ENCODE peak calls at places on chromosomes 12 and 14, in six cellular contexts. One of them, this sample, is unnamed.

GRCh38 chr12:27733052-27733656 is 22.5 kb downstream of the MRPS35 start:
- DNase-seq in T follicular helper cell: peak
- DNase-seq in GM23338: peak
- DNase-seq in aorta: no peak
- DNase-seq in AG09319: no peak
- DNase-seq in CD4-positive, CD25-positive, alpha-beta regulatory T cell: no peak
- DNase-seq in this sample: no peak

GRCh38 chr12:93101367-93101766 is 172.3 kb upstream of the EEA1 start:
- DNase-seq in AG09319: no peak
- DNase-seq in GM23338: no peak
- DNase-seq in CD4-positive, CD25-positive, alpha-beta regulatory T cell: no peak
- DNase-seq in T follicular helper cell: no peak
- DNase-seq in aorta: no peak
- DNase-seq in this sample: no peak

GRCh38 chr12:95358111-95359083 is 115.6 kb upstream of the METAP2 start:
- DNase-seq in T follicular helper cell: no peak
- DNase-seq in aorta: no peak
- DNase-seq in AG09319: no peak
- DNase-seq in GM23338: no peak
- DNase-seq in CD4-positive, CD25-positive, alpha-beta regulatory T cell: no peak
- DNase-seq in this sample: no peak

GRCh38 chr12:80858356-80858755 is 79.4 kb downstream of the LIN7A start:
- DNase-seq in GM23338: no peak
- DNase-seq in AG09319: no peak
- DNase-seq in CD4-positive, CD25-positive, alpha-beta regulatory T cell: no peak
- DNase-seq in T follicular helper cell: no peak
- DNase-seq in aorta: no peak
- DNase-seq in this sample: no peak

GRCh38 chr12:2129076-2129475 is 76.3 kb downstream of the CACNA1C start:
- DNase-seq in AG09319: peak
- DNase-seq in aorta: peak
- DNase-seq in T follicular helper cell: no peak
- DNase-seq in GM23338: no peak
- DNase-seq in CD4-positive, CD25-positive, alpha-beta regulatory T cell: no peak
- DNase-seq in this sample: no peak

GRCh38 chr14:58637040-58637390 is 747 bp upstream of the DACT1 start:
- DNase-seq in CD4-positive, CD25-positive, alpha-beta regulatory T cell: no peak
- DNase-seq in GM23338: no peak
- DNase-seq in aorta: peak
- DNase-seq in AG09319: peak
- DNase-seq in T follicular helper cell: no peak
- DNase-seq in this sample: no peak

GRCh38 chr12:120709976-120710804 is at the start of gene UNC119B:
- DNase-seq in aorta: peak
- DNase-seq in GM23338: peak
- DNase-seq in CD4-positive, CD25-positive, alpha-beta regulatory T cell: peak
- DNase-seq in T follicular helper cell: peak
- DNase-seq in AG09319: no peak
- DNase-seq in this sample: peak

GRCh38 chr12:6334940-6335450 is 6.9 kb downstream of the TNFRSF1A start:
- DNase-seq in AG09319: no peak
- DNase-seq in GM23338: no peak
- DNase-seq in aorta: no peak
- DNase-seq in T follicular helper cell: no peak
- DNase-seq in CD4-positive, CD25-positive, alpha-beta regulatory T cell: no peak
- DNase-seq in this sample: no peak

GRCh38 chr14:99731536-99732435 is 47.7 kb downstream of the CYP46A1 start:
- DNase-seq in T follicular helper cell: no peak
- DNase-seq in aorta: peak
- DNase-seq in AG09319: no peak
- DNase-seq in CD4-positive, CD25-positive, alpha-beta regulatory T cell: no peak
- DNase-seq in GM23338: no peak
- DNase-seq in this sample: peak

GRCh38 chr12:116044181-116044580 is 233.3 kb downstream of the MED13L start:
- DNase-seq in T follicular helper cell: no peak
- DNase-seq in AG09319: no peak
- DNase-seq in aorta: no peak
- DNase-seq in CD4-positive, CD25-positive, alpha-beta regulatory T cell: no peak
- DNase-seq in GM23338: no peak
- DNase-seq in this sample: no peak

GRCh38 chr14:104830781-104831180 is 29.9 kb downstream of the ZBTB42 start:
- DNase-seq in AG09319: no peak
- DNase-seq in CD4-positive, CD25-positive, alpha-beta regulatory T cell: no peak
- DNase-seq in GM23338: no peak
- DNase-seq in aorta: no peak
- DNase-seq in T follicular helper cell: no peak
- DNase-seq in this sample: no peak

GRCh38 chr12:47307680-47308399 is 228.1 kb upstream of the AMIGO2 start:
- DNase-seq in T follicular helper cell: peak
- DNase-seq in aorta: no peak
- DNase-seq in CD4-positive, CD25-positive, alpha-beta regulatory T cell: peak
- DNase-seq in AG09319: peak
- DNase-seq in GM23338: peak
- DNase-seq in this sample: peak

GRCh38 chr12:29026419-29026818 is 122.7 kb upstream of the FAR2 start:
- DNase-seq in aorta: no peak
- DNase-seq in GM23338: no peak
- DNase-seq in CD4-positive, CD25-positive, alpha-beta regulatory T cell: no peak
- DNase-seq in AG09319: peak
- DNase-seq in T follicular helper cell: no peak
- DNase-seq in this sample: no peak

GRCh38 chr14:31283568-31284252 is 76.1 kb upstream of the HECTD1 start:
- DNase-seq in T follicular helper cell: no peak
- DNase-seq in CD4-positive, CD25-positive, alpha-beta regulatory T cell: no peak
- DNase-seq in AG09319: no peak
- DNase-seq in GM23338: no peak
- DNase-seq in aorta: no peak
- DNase-seq in this sample: no peak

GRCh38 chr12:4273651-4274395 is at the start of gene CCND2:
- DNase-seq in GM23338: peak
- DNase-seq in aorta: peak
- DNase-seq in AG09319: no peak
- DNase-seq in T follicular helper cell: peak
- DNase-seq in CD4-positive, CD25-positive, alpha-beta regulatory T cell: peak
- DNase-seq in this sample: peak

GRCh38 chr12:107500310-107500709 is 185.3 kb upstream of the PWP1 start:
- DNase-seq in T follicular helper cell: no peak
- DNase-seq in aorta: no peak
- DNase-seq in AG09319: no peak
- DNase-seq in GM23338: no peak
- DNase-seq in CD4-positive, CD25-positive, alpha-beta regulatory T cell: no peak
- DNase-seq in this sample: no peak

GRCh38 chr12:55624056-55624455 is 12.6 kb upstream of the OR10P1 start:
- DNase-seq in GM23338: no peak
- DNase-seq in aorta: no peak
- DNase-seq in T follicular helper cell: no peak
- DNase-seq in AG09319: no peak
- DNase-seq in CD4-positive, CD25-positive, alpha-beta regulatory T cell: no peak
- DNase-seq in this sample: no peak

GRCh38 chr12:11689591-11690158 is 40.2 kb downstream of the ETV6 start:
- DNase-seq in CD4-positive, CD25-positive, alpha-beta regulatory T cell: no peak
- DNase-seq in GM23338: no peak
- DNase-seq in aorta: no peak
- DNase-seq in T follicular helper cell: no peak
- DNase-seq in AG09319: no peak
- DNase-seq in this sample: no peak

GRCh38 chr12:6208140-6208539 is 7.9 kb downstream of the CD9 start:
- DNase-seq in GM23338: no peak
- DNase-seq in CD4-positive, CD25-positive, alpha-beta regulatory T cell: no peak
- DNase-seq in AG09319: no peak
- DNase-seq in T follicular helper cell: no peak
- DNase-seq in aorta: no peak
- DNase-seq in this sample: no peak

GRCh38 chr14:33914676-33915516 is 36.0 kb downstream of the EGLN3 start:
- DNase-seq in T follicular helper cell: no peak
- DNase-seq in aorta: no peak
- DNase-seq in CD4-positive, CD25-positive, alpha-beta regulatory T cell: no peak
- DNase-seq in GM23338: no peak
- DNase-seq in AG09319: no peak
- DNase-seq in this sample: no peak

GRCh38 chr12:15322164-15323054 is at the start of gene PTPRO:
- DNase-seq in aorta: peak
- DNase-seq in CD4-positive, CD25-positive, alpha-beta regulatory T cell: no peak
- DNase-seq in T follicular helper cell: no peak
- DNase-seq in GM23338: peak
- DNase-seq in AG09319: no peak
- DNase-seq in this sample: peak

GRCh38 chr12:32272465-32272864 is 126.9 kb upstream of the FGD4 start:
- DNase-seq in CD4-positive, CD25-positive, alpha-beta regulatory T cell: no peak
- DNase-seq in aorta: no peak
- DNase-seq in GM23338: no peak
- DNase-seq in AG09319: no peak
- DNase-seq in T follicular helper cell: no peak
- DNase-seq in this sample: no peak

GRCh38 chr14:75401356-75401755 is 26.5 kb upstream of the JDP2 start:
- DNase-seq in T follicular helper cell: no peak
- DNase-seq in AG09319: peak
- DNase-seq in CD4-positive, CD25-positive, alpha-beta regulatory T cell: no peak
- DNase-seq in aorta: no peak
- DNase-seq in GM23338: peak
- DNase-seq in this sample: peak

This sample was measured in H9.